ENCODE peak calls at places on chromosome 6, in seven cellular contexts. One of them, this sample, is unnamed.

GRCh38 chr6:109452181-109452580 is 3.4 kb downstream of the MICAL1 start:
- DNase-seq in iris pigment epithelial cell: no peak
- DNase-seq in stimulated activated CD8-positive, alpha-beta memory T cell treated with anti-CD3 and anti-CD28 coated beads, Interleukin-12 subunit alpha, Interleukin-12 subunit beta, amount 100 ng/mL, for 4 hours: no peak
- DNase-seq in H9: no peak
- DNase-seq in CD8-positive, alpha-beta T cell: no peak
- DNase-seq in head of caudate nucleus: no peak
- DNase-seq in RWPE1: no peak
- DNase-seq in this sample: no peak

GRCh38 chr6:10315034-10315433 is 99.8 kb downstream of the TFAP2A start:
- DNase-seq in iris pigment epithelial cell: no peak
- DNase-seq in stimulated activated CD8-positive, alpha-beta memory T cell treated with anti-CD3 and anti-CD28 coated beads, Interleukin-12 subunit alpha, Interleukin-12 subunit beta, amount 100 ng/mL, for 4 hours: no peak
- DNase-seq in H9: peak; percentile 87
- DNase-seq in CD8-positive, alpha-beta T cell: no peak
- DNase-seq in head of caudate nucleus: no peak
- DNase-seq in RWPE1: no peak
- DNase-seq in this sample: no peak

GRCh38 chr6:159233365-159234101 is 64.3 kb downstream of the FNDC1 start:
- DNase-seq in iris pigment epithelial cell: no peak
- DNase-seq in stimulated activated CD8-positive, alpha-beta memory T cell treated with anti-CD3 and anti-CD28 coated beads, Interleukin-12 subunit alpha, Interleukin-12 subunit beta, amount 100 ng/mL, for 4 hours: no peak
- DNase-seq in H9: peak; percentile 62
- DNase-seq in CD8-positive, alpha-beta T cell: no peak
- DNase-seq in head of caudate nucleus: no peak
- DNase-seq in RWPE1: no peak
- DNase-seq in this sample: peak; percentile 85

GRCh38 chr6:106609699-106610098 is 19.6 kb downstream of the RTN4IP1 start:
- DNase-seq in iris pigment epithelial cell: peak; percentile 27
- DNase-seq in stimulated activated CD8-positive, alpha-beta memory T cell treated with anti-CD3 and anti-CD28 coated beads, Interleukin-12 subunit alpha, Interleukin-12 subunit beta, amount 100 ng/mL, for 4 hours: no peak
- DNase-seq in H9: peak; percentile 58
- DNase-seq in CD8-positive, alpha-beta T cell: no peak
- DNase-seq in head of caudate nucleus: no peak
- DNase-seq in RWPE1: no peak
- DNase-seq in this sample: no peak

GRCh38 chr6:37587776-37588744 is 88.4 kb upstream of the CCDC167 start:
- DNase-seq in iris pigment epithelial cell: no peak
- DNase-seq in stimulated activated CD8-positive, alpha-beta memory T cell treated with anti-CD3 and anti-CD28 coated beads, Interleukin-12 subunit alpha, Interleukin-12 subunit beta, amount 100 ng/mL, for 4 hours: no peak
- DNase-seq in H9: no peak
- DNase-seq in CD8-positive, alpha-beta T cell: no peak
- DNase-seq in head of caudate nucleus: peak; percentile 14
- DNase-seq in RWPE1: no peak
- DNase-seq in this sample: no peak

GRCh38 chr6:93183513-93183912 is 235.8 kb downstream of the EPHA7 start:
- DNase-seq in iris pigment epithelial cell: no peak
- DNase-seq in stimulated activated CD8-positive, alpha-beta memory T cell treated with anti-CD3 and anti-CD28 coated beads, Interleukin-12 subunit alpha, Interleukin-12 subunit beta, amount 100 ng/mL, for 4 hours: no peak
- DNase-seq in H9: no peak
- DNase-seq in CD8-positive, alpha-beta T cell: no peak
- DNase-seq in head of caudate nucleus: no peak
- DNase-seq in RWPE1: no peak
- DNase-seq in this sample: no peak

GRCh38 chr6:141265748-141266647 is 866.7 kb upstream of the GJE1 start:
- DNase-seq in iris pigment epithelial cell: peak; percentile 16
- DNase-seq in stimulated activated CD8-positive, alpha-beta memory T cell treated with anti-CD3 and anti-CD28 coated beads, Interleukin-12 subunit alpha, Interleukin-12 subunit beta, amount 100 ng/mL, for 4 hours: no peak
- DNase-seq in H9: no peak
- DNase-seq in CD8-positive, alpha-beta T cell: no peak
- DNase-seq in head of caudate nucleus: no peak
- DNase-seq in RWPE1: no peak
- DNase-seq in this sample: no peak

GRCh38 chr6:81613606-81614005 is 138.9 kb downstream of the TENT5A start:
- DNase-seq in iris pigment epithelial cell: peak; percentile 79
- DNase-seq in stimulated activated CD8-positive, alpha-beta memory T cell treated with anti-CD3 and anti-CD28 coated beads, Interleukin-12 subunit alpha, Interleukin-12 subunit beta, amount 100 ng/mL, for 4 hours: no peak
- DNase-seq in H9: no peak
- DNase-seq in CD8-positive, alpha-beta T cell: no peak
- DNase-seq in head of caudate nucleus: no peak
- DNase-seq in RWPE1: peak; percentile 2
- DNase-seq in this sample: no peak

GRCh38 chr6:86686496-86686895 is 250.8 kb upstream of the HTR1E start:
- DNase-seq in iris pigment epithelial cell: no peak
- DNase-seq in stimulated activated CD8-positive, alpha-beta memory T cell treated with anti-CD3 and anti-CD28 coated beads, Interleukin-12 subunit alpha, Interleukin-12 subunit beta, amount 100 ng/mL, for 4 hours: no peak
- DNase-seq in H9: no peak
- DNase-seq in CD8-positive, alpha-beta T cell: no peak
- DNase-seq in head of caudate nucleus: no peak
- DNase-seq in RWPE1: no peak
- DNase-seq in this sample: no peak

GRCh38 chr6:17851001-17851719 is 136.3 kb downstream of the KIF13A start:
- DNase-seq in iris pigment epithelial cell: peak; percentile 29
- DNase-seq in stimulated activated CD8-positive, alpha-beta memory T cell treated with anti-CD3 and anti-CD28 coated beads, Interleukin-12 subunit alpha, Interleukin-12 subunit beta, amount 100 ng/mL, for 4 hours: no peak
- DNase-seq in H9: no peak
- DNase-seq in CD8-positive, alpha-beta T cell: no peak
- DNase-seq in head of caudate nucleus: no peak
- DNase-seq in RWPE1: no peak
- DNase-seq in this sample: no peak

GRCh38 chr6:139852067-139852466 is 477.6 kb upstream of the CITED2 start:
- DNase-seq in iris pigment epithelial cell: no peak
- DNase-seq in stimulated activated CD8-positive, alpha-beta memory T cell treated with anti-CD3 and anti-CD28 coated beads, Interleukin-12 subunit alpha, Interleukin-12 subunit beta, amount 100 ng/mL, for 4 hours: no peak
- DNase-seq in H9: no peak
- DNase-seq in CD8-positive, alpha-beta T cell: no peak
- DNase-seq in head of caudate nucleus: no peak
- DNase-seq in RWPE1: no peak
- DNase-seq in this sample: no peak

GRCh38 chr6:106134087-106134770 is 48.1 kb downstream of the PRDM1 start:
- DNase-seq in iris pigment epithelial cell: no peak
- DNase-seq in stimulated activated CD8-positive, alpha-beta memory T cell treated with anti-CD3 and anti-CD28 coated beads, Interleukin-12 subunit alpha, Interleukin-12 subunit beta, amount 100 ng/mL, for 4 hours: no peak
- DNase-seq in H9: no peak
- DNase-seq in CD8-positive, alpha-beta T cell: peak; percentile 43
- DNase-seq in head of caudate nucleus: no peak
- DNase-seq in RWPE1: peak; percentile 30
- DNase-seq in this sample: no peak

GRCh38 chr6:25709761-25710160 is 44.8 kb upstream of the SLC17A4 start:
- DNase-seq in iris pigment epithelial cell: no peak
- DNase-seq in stimulated activated CD8-positive, alpha-beta memory T cell treated with anti-CD3 and anti-CD28 coated beads, Interleukin-12 subunit alpha, Interleukin-12 subunit beta, amount 100 ng/mL, for 4 hours: no peak
- DNase-seq in H9: no peak
- DNase-seq in CD8-positive, alpha-beta T cell: no peak
- DNase-seq in head of caudate nucleus: no peak
- DNase-seq in RWPE1: no peak
- DNase-seq in this sample: no peak

GRCh38 chr6:36962874-36963273 is 8.3 kb downstream of the PI16 start:
- DNase-seq in iris pigment epithelial cell: peak; percentile 31
- DNase-seq in stimulated activated CD8-positive, alpha-beta memory T cell treated with anti-CD3 and anti-CD28 coated beads, Interleukin-12 subunit alpha, Interleukin-12 subunit beta, amount 100 ng/mL, for 4 hours: peak; percentile 32
- DNase-seq in H9: peak; percentile 93
- DNase-seq in CD8-positive, alpha-beta T cell: peak; percentile 76
- DNase-seq in head of caudate nucleus: peak; percentile 72
- DNase-seq in RWPE1: no peak
- DNase-seq in this sample: peak; percentile 74

GRCh38 chr6:43770417-43771209 is 602 bp downstream of the VEGFA start:
- DNase-seq in iris pigment epithelial cell: peak; percentile 71
- DNase-seq in stimulated activated CD8-positive, alpha-beta memory T cell treated with anti-CD3 and anti-CD28 coated beads, Interleukin-12 subunit alpha, Interleukin-12 subunit beta, amount 100 ng/mL, for 4 hours: no peak
- DNase-seq in H9: no peak
- DNase-seq in CD8-positive, alpha-beta T cell: peak; percentile 53
- DNase-seq in head of caudate nucleus: peak; percentile 34
- DNase-seq in RWPE1: peak; percentile 44
- DNase-seq in this sample: peak; percentile 85

GRCh38 chr6:97449437-97449966 is 166.5 kb upstream of the MMS22L start:
- DNase-seq in iris pigment epithelial cell: no peak
- DNase-seq in stimulated activated CD8-positive, alpha-beta memory T cell treated with anti-CD3 and anti-CD28 coated beads, Interleukin-12 subunit alpha, Interleukin-12 subunit beta, amount 100 ng/mL, for 4 hours: no peak
- DNase-seq in H9: no peak
- DNase-seq in CD8-positive, alpha-beta T cell: no peak
- DNase-seq in head of caudate nucleus: no peak
- DNase-seq in RWPE1: no peak
- DNase-seq in this sample: no peak

GRCh38 chr6:33207569-33208088 is 671 bp upstream of the RING1 start:
- DNase-seq in iris pigment epithelial cell: peak; percentile 56
- DNase-seq in stimulated activated CD8-positive, alpha-beta memory T cell treated with anti-CD3 and anti-CD28 coated beads, Interleukin-12 subunit alpha, Interleukin-12 subunit beta, amount 100 ng/mL, for 4 hours: no peak
- DNase-seq in H9: no peak
- DNase-seq in CD8-positive, alpha-beta T cell: no peak
- DNase-seq in head of caudate nucleus: no peak
- DNase-seq in RWPE1: peak; percentile 52
- DNase-seq in this sample: peak; percentile 32

GRCh38 chr6:28281288-28282064 is at the start of gene PGBD1:
- DNase-seq in iris pigment epithelial cell: peak; percentile 77
- DNase-seq in stimulated activated CD8-positive, alpha-beta memory T cell treated with anti-CD3 and anti-CD28 coated beads, Interleukin-12 subunit alpha, Interleukin-12 subunit beta, amount 100 ng/mL, for 4 hours: peak; percentile 17
- DNase-seq in H9: peak; percentile 88
- DNase-seq in CD8-positive, alpha-beta T cell: peak; percentile 69
- DNase-seq in head of caudate nucleus: peak; percentile 74
- DNase-seq in RWPE1: peak; percentile 70
- DNase-seq in this sample: peak; percentile 95

GRCh38 chr6:4347877-4348276 is 212.5 kb upstream of the ECI2 start:
- DNase-seq in iris pigment epithelial cell: no peak
- DNase-seq in stimulated activated CD8-positive, alpha-beta memory T cell treated with anti-CD3 and anti-CD28 coated beads, Interleukin-12 subunit alpha, Interleukin-12 subunit beta, amount 100 ng/mL, for 4 hours: no peak
- DNase-seq in H9: no peak
- DNase-seq in CD8-positive, alpha-beta T cell: no peak
- DNase-seq in head of caudate nucleus: no peak
- DNase-seq in RWPE1: no peak
- DNase-seq in this sample: no peak

GRCh38 chr6:137543114-137543513 is 48.9 kb upstream of the OLIG3 start:
- DNase-seq in iris pigment epithelial cell: no peak
- DNase-seq in stimulated activated CD8-positive, alpha-beta memory T cell treated with anti-CD3 and anti-CD28 coated beads, Interleukin-12 subunit alpha, Interleukin-12 subunit beta, amount 100 ng/mL, for 4 hours: no peak
- DNase-seq in H9: no peak
- DNase-seq in CD8-positive, alpha-beta T cell: no peak
- DNase-seq in head of caudate nucleus: no peak
- DNase-seq in RWPE1: no peak
- DNase-seq in this sample: no peak

GRCh38 chr6:111805511-111806181 is 67.6 kb downstream of the FYN start:
- DNase-seq in iris pigment epithelial cell: peak; percentile 86
- DNase-seq in stimulated activated CD8-positive, alpha-beta memory T cell treated with anti-CD3 and anti-CD28 coated beads, Interleukin-12 subunit alpha, Interleukin-12 subunit beta, amount 100 ng/mL, for 4 hours: peak; percentile 35
- DNase-seq in H9: no peak
- DNase-seq in CD8-positive, alpha-beta T cell: no peak
- DNase-seq in head of caudate nucleus: no peak
- DNase-seq in RWPE1: no peak
- DNase-seq in this sample: no peak

GRCh38 chr6:75286955-75287354 is 2.4 kb upstream of the TMEM30A start:
- DNase-seq in iris pigment epithelial cell: no peak
- DNase-seq in stimulated activated CD8-positive, alpha-beta memory T cell treated with anti-CD3 and anti-CD28 coated beads, Interleukin-12 subunit alpha, Interleukin-12 subunit beta, amount 100 ng/mL, for 4 hours: no peak
- DNase-seq in H9: no peak
- DNase-seq in CD8-positive, alpha-beta T cell: no peak
- DNase-seq in head of caudate nucleus: no peak
- DNase-seq in RWPE1: no peak
- DNase-seq in this sample: no peak

GRCh38 chr6:95431637-95432228 is 145.6 kb upstream of the MANEA start:
- DNase-seq in iris pigment epithelial cell: peak; percentile 39
- DNase-seq in stimulated activated CD8-positive, alpha-beta memory T cell treated with anti-CD3 and anti-CD28 coated beads, Interleukin-12 subunit alpha, Interleukin-12 subunit beta, amount 100 ng/mL, for 4 hours: no peak
- DNase-seq in H9: no peak
- DNase-seq in CD8-positive, alpha-beta T cell: no peak
- DNase-seq in head of caudate nucleus: peak; percentile 31
- DNase-seq in RWPE1: peak; percentile 34
- DNase-seq in this sample: no peak